ENCODE peak calls at places on chromosomes 3 and 15, in six cellular contexts. H, V, G, N, F and C are unnamed samples.

GRCh38 chr3:46922871-46923558 is 45.5 kb downstream of the PTH1R start:
- DNase-seq in H (no peak), G (no peak), N (no peak), V (no peak), F (no peak), C (no peak)

GRCh38 chr15:72685925-72686794 is at the start of the genes BBS4 and HIGD2B:
- DNase-seq in G (peak), V (peak), F (peak), H (peak), N (peak), C (peak)

GRCh38 chr3:153209596-153209995 is 47.6 kb downstream of the RAP2B start:
- DNase-seq in F (peak), V (no peak), H (peak), N (no peak), G (no peak), C (peak)

GRCh38 chr3:127588675-127589577 is 1.6 kb downstream of the TPRA1 start:
- DNase-seq in V (no peak), N (peak), H (no peak), G (peak), F (peak), C (peak)

GRCh38 chr3:107710851-107711250 is 188.1 kb downstream of the BBX start:
- DNase-seq in N (no peak), H (peak), F (peak), G (no peak), V (no peak), C (peak)

GRCh38 chr3:193769437-193769836 is 176.4 kb downstream of the OPA1 start:
- DNase-seq in G (no peak), N (no peak), V (no peak), H (no peak), F (no peak), C (no peak)

GRCh38 chr15:74129411-74130088 is 836 bp upstream of the ISLR2 start:
- DNase-seq in H (no peak), F (no peak), V (no peak), N (no peak), G (no peak), C (no peak)

GRCh38 chr3:99549918-99550603 is 88.3 kb upstream of the COL8A1 start:
- DNase-seq in H (no peak), F (peak), V (no peak), N (no peak), G (no peak), C (no peak)

GRCh38 chr15:100665570-100665969 is 63.2 kb downstream of the ASB7 start:
- DNase-seq in G (no peak), H (no peak), V (no peak), F (no peak), N (no peak), C (no peak)

GRCh38 chr3:48404440-48405342 is 25.2 kb downstream of the PLXNB1 start:
- DNase-seq in G (no peak), H (no peak), F (no peak), N (no peak), V (no peak), C (no peak)

GRCh38 chr15:51401872-51402517 is 60.5 kb downstream of the GLDN start:
- DNase-seq in V (no peak), F (peak), G (peak), H (peak), N (peak), C (peak)

GRCh38 chr3:25907081-25907480 is 117.2 kb downstream of the OXSM start:
- DNase-seq in N (no peak), H (no peak), F (no peak), V (no peak), G (no peak), C (no peak)
- TF ChIP-seq MYC in N (no peak), H (no peak), F (no peak), V (no peak), G (no peak), C (no peak)

DNA sequence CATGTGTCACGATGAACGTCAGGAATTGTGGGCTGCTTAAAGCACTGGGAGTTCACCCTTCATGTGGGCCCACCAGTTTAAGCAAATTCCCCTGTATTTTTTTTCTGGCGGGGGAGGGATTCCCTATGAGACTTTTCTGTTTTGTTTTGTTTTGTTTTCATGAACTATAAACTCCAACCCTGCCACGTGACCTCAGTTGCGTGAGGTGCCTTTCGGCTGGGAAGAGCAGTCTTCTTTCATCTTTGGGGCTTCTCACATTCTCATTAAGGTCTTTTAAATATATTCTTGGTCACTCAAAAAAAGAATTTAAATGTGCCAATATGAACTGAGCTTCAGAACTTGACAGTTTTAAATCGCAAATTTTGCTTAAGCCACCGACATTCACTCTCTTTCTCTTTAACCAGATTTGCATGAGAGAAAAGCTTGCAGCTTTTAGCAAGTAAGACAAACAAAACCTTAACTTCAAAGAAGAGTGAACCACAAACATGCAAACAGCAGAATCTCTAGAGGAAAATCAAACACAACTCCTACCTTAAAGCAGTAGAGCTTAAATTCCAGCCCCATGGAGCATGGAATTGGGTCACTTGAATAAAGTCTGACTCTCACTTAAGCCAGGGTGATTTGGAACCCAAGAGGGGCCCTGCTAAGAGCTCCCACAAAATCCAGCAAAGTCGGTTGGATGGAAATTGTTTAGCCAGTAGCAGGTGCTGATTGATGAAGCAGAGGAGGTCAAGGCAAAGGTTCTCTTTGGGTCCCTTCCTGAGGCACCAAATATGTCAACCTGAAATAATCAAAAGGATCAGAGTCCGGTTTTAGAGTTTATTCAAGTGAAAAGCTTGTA is 699.8 kb upstream of the GBE1 start:
- DNase-seq in H (no peak), F (no peak), G (peak), N (no peak), V (no peak), C (no peak)
- TF ChIP-seq POLR2A in H (no peak), F (no peak), G (peak), N (no peak), V (no peak), C (no peak)

GRCh38 chr15:97115764-97116075 is 785.2 kb downstream of the NR2F2 start:
- DNase-seq in H (no peak), V (no peak), F (no peak), N (no peak), G (no peak), C (no peak)

DNA sequence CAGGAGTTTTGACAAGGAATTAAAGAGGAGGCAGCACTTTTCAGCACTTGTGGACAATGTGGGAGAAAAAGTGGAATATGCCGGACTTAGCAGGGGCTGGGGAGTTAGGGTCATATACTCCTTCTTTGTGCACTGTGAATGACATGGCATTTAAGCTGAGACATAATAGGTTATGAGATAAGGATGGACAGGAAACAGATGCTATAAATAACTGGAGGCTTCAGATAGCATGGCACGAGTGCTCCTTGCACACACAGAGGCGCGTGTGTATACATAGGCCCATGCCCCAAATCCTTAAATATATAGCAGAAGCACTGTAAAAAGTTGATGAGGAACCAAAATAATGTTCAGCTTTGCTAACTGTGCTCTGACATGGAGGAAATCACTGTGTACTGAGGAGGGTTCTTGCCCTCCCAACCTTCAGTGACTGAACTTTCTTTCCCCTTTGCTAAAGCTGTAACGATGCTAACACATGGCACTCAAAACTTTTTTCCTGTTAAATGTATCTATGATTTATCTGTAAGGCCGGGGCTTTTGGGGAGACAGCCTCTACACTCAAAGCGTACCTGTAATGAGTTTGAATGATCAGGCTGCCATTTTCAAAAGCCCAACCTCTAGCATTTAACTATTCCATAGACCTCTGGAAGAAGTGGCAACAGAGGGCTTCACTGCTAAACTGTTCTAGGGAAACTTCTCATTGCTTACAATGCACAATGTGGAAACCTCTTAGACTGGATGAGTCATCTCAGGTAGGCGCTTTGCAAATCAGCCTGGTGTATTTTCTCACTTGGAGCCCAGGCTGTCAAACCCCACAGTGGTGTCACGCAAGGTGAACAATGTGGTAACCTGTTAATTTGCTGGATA is 784.6 kb downstream of the NR2F2 start:
- DNase-seq in H (no peak), N (no peak), F (no peak), V (no peak), G (no peak), C (no peak)
- TF ChIP-seq MYC in H (no peak), N (no peak), F (no peak), V (no peak), G (no peak), C (no peak)

DNA sequence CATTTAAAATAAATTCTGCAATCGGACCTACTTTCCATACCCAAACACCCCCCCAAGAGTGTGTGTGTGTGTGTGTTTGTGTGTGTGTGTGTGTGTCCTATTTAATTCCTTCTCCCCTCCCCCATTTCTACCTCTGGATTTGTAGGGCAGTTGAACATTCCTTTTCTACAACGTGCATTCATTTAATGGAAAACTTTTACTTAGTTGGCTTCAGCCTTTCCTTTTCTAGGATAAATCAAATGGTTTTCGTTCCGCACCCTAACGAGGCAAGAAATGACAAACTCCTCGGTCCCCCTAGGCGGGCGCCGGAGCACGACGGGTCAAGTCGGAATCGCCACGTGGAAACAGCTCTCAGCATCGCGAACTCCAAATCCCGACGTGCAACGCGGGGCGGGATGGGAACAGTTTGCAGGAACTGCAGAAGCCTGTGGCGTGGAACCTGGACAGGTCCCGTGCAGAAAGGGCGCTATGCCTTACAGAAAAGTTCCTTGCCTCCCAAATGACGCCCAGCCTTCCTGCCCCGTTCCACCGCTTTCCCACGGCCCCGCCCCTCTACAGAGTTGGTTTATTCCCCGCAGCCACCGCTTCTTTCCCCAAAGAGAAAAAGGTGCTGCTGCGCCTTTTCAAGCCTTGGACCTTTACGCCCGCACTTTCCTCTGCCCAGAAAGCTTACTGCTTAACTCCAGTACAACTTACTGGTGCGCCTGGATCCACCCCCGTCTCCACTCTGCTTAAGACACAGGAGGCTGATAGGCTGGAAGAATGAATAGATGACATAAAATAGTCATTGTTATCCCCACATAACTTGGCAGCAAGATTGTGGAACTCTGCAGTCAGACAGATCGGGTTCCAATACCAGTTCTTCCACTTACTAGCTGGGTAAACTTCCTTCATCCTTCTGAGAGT is 1.1 kb upstream of the EIF2B5 start:
- DNase-seq in H (peak), N (peak), F (peak), G (peak), V (no peak), C (peak)
- TF ChIP-seq POLR2A in H (peak), N (peak), F (no peak), G (peak), V (peak), C (peak)

DNA sequence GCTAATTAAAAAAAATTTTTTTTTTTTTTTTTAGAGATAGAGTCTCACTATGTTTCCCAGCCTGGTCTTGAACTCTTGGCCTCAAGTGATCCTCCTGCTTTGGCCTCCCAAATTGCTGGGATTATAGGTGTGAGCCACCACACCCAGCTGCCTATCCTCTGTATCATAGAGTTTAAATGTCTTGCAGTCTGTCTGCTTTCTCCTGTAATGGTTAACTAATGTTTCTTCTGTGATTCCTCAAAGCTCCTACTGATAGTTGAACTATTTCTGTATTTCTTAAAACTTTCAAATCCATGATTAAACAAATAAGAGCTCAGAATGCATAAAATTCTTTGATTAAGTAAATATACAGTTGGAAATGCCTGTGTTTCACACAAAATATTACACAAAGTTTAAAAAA is 115.4 kb upstream of the TPM1 start:
- DNase-seq in F (no peak), H (peak), G (no peak), N (no peak), V (no peak), C (no peak)
- TF ChIP-seq MYC in F (no peak), H (no peak), G (no peak), N (no peak), V (no peak), C (no peak)